ENCODE peak calls at places on chromosomes 2 and 18, in four cellular contexts. P is AG09309, K is upper lobe of right lung, L is HCT116. M is an unnamed sample.
A peak's percentile ranks its signal among the peaks of the same experiment; 100 is the strongest.

GRCh38 chr18:45777393-45777792 is 48.1 kb upstream of the SIGLEC15 start:
- DNase-seq in L (no peak), P (peak; percentile 86), K (no peak), M (peak; percentile 77)

GRCh38 chr18:63775166-63775730 is at the start of gene SERPINB7:
- DNase-seq in P (peak; percentile 71), L (peak; percentile 10), K (no peak), M (peak; percentile 78)

GRCh38 chr2:230640540-230641011 is 72.1 kb upstream of the CAB39 start:
- DNase-seq in P (peak; percentile 54), K (no peak), L (no peak), M (peak; percentile 9)

GRCh38 chr2:95023222-95023597 is 2.3 kb upstream of the MAL start:
- DNase-seq in K (no peak), P (no peak), L (peak; percentile 6), M (no peak)

GRCh38 chr2:222938327-222938726 is 77.5 kb downstream of the ACSL3 start:
- DNase-seq in L (no peak), P (no peak), K (no peak), M (no peak)

GRCh38 chr2:213261715-213262114 is 22.5 kb upstream of the SPAG16 start:
- DNase-seq in L (no peak), P (no peak), K (no peak), M (no peak)

GRCh38 chr18:79540161-79540913 is 139.3 kb upstream of the CTDP1 start:
- DNase-seq in L (no peak), P (no peak), K (no peak), M (no peak)

GRCh38 chr2:231621051-231621879 is 28.6 kb downstream of the TEX44 start:
- DNase-seq in L (peak; percentile 86), P (no peak), K (no peak), M (no peak)

GRCh38 chr2:182821172-182821571 is 45.3 kb downstream of the FRZB start:
- DNase-seq in K (no peak), P (no peak), L (no peak), M (no peak)

GRCh38 chr2:100291152-100291970 is 30.9 kb downstream of the LONRF2 start:
- DNase-seq in K (peak; percentile 88), P (peak; percentile 87), L (peak; percentile 97), M (peak; percentile 83)

GRCh38 chr2:202171246-202171833 is 67.1 kb downstream of the SUMO1 start:
- DNase-seq in L (no peak), K (no peak), P (no peak), M (no peak)

GRCh38 chr2:70340921-70341765 is 39.3 kb upstream of the FAM136A start:
- DNase-seq in P (no peak), K (no peak), L (peak; percentile 59), M (no peak)

GRCh38 chr2:236166781-236167296 is 1.3 kb downstream of the GBX2 start:
- DNase-seq in K (peak; percentile 59), P (no peak), L (no peak), M (no peak)

GRCh38 chr2:236164983-236165301 is 3.2 kb downstream of the GBX2 start:
- DNase-seq in P (no peak), L (no peak), K (peak; percentile 30), M (no peak)

GRCh38 chr2:236164201-236164982 is 3.8 kb downstream of the GBX2 start:
- DNase-seq in L (no peak), P (no peak), K (peak; percentile 62), M (no peak)

GRCh38 chr2:236166157-236166780 is 1.9 kb downstream of the GBX2 start:
- DNase-seq in P (no peak), L (no peak), K (peak; percentile 70), M (no peak)

DNA sequence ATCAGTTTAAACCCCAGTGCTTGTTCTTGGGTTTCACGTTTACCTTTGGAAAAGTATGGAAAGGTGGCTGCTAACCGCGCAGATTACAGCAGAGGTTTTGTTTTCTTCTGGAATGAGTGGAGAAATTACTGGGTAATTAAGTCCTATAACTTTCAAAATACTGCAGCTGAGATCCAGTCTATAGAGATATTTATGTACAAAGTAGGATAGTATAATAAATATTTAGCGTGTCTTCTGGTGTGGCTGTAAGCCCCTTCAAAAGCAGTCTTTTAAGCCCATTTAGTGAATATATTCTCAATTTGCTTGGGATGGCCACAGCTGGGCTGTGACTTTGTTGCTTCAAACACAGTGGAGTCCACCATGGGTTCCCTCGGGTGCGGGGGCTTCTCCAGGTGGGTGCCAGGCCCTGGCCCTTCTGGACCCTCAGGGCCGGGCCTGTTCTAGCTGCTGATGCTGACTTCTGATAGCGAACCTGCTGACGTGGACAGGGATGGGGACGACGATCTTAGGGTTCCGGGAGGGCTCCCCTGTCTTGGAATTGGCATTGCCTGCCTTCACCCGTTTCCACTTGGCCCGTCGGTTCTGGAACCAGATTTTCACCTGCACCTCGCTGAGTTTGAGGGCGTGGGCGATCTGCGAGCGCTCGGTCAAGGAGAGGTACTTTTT is 2.6 kb downstream of the GBX2 start:
- DNase-seq in K (no peak), P (no peak), L (no peak), M (no peak)
- H3K4me3 ChIP-seq in K (no peak overlapping the region), P (no peak overlapping the region), L (peak overlapping the region; percentile 51), M (no peak overlapping the region)

GRCh38 chr2:181457741-181458425 is 697 bp downstream of the ITGA4 start:
- DNase-seq in P (no peak), K (peak; percentile 71), L (no peak), M (no peak)

GRCh38 chr2:181458881-181459280 is 1.7 kb downstream of the ITGA4 start:
- DNase-seq in L (no peak), P (no peak), K (no peak), M (no peak)

GRCh38 chr2:181461056-181461630 is 4.0 kb downstream of the ITGA4 start:
- DNase-seq in K (no peak), L (no peak), P (no peak), M (no peak)

GRCh38 chr2:181462032-181462431 is 4.8 kb downstream of the ITGA4 start:
- DNase-seq in L (no peak), P (no peak), K (no peak), M (no peak)

GRCh38 chr2:181459646-181460045 is 2.5 kb downstream of the ITGA4 start:
- DNase-seq in L (no peak), P (peak; percentile 21), K (no peak), M (no peak)
- H3K4me3 ChIP-seq in L (no peak overlapping the region), P (no peak overlapping the region), K (peak overlapping the region; percentile 60), M (peak overlapping the region; percentile 87)

DNA sequence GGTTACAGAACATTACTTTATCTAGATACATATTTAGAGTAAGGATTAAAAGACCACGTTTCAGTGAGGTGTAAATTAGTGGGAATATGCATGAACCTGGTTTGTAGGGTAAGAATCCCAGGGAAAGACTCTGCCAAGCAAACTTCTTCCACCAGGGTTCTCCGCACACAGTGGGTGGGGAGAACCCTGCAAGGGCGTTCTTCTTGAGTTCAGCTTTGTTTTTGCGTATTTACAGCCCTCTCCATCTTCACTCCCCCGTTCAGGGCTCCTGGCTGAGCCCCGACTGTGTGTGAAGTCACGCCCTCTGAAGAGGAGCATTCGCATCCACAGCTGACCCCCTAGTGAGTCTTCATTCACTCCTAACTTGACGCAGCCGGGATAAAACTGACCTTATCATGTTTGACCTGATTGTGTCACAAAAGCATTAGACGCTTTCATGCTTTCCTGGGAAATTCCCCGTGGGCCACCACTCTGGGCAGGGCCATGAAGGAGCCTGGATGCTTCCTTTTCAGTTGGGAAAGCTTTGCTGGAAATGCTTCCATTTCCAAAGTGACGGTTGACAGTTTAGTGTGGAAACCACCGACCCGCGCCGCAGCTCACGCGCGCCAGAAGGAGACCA is 1.0 kb downstream of the ALKAL2 start:
- DNase-seq in L (no peak), K (no peak), P (no peak), M (no peak)
- H3K4me3 ChIP-seq in L (no peak overlapping the region), K (peak overlapping the region; percentile 59), P (no peak overlapping the region), M (peak overlapping the region; percentile 32)

GRCh38 chr2:38448692-38449405 is 71.8 kb upstream of the ATL2 start:
- DNase-seq in L (no peak), P (no peak), K (no peak), M (no peak)

GRCh38 chr2:38443021-38443541 is 66.0 kb upstream of the ATL2 start:
- DNase-seq in L (peak; percentile 19), P (no peak), K (no peak), M (no peak)

GRCh38 chr2:38444247-38444646 is 67.2 kb upstream of the ATL2 start:
- DNase-seq in K (no peak), L (peak; percentile 51), P (no peak), M (no peak)

GRCh38 chr2:38446418-38446817 is 69.3 kb upstream of the ATL2 start:
- DNase-seq in L (no peak), K (no peak), P (no peak), M (no peak)

DNA sequence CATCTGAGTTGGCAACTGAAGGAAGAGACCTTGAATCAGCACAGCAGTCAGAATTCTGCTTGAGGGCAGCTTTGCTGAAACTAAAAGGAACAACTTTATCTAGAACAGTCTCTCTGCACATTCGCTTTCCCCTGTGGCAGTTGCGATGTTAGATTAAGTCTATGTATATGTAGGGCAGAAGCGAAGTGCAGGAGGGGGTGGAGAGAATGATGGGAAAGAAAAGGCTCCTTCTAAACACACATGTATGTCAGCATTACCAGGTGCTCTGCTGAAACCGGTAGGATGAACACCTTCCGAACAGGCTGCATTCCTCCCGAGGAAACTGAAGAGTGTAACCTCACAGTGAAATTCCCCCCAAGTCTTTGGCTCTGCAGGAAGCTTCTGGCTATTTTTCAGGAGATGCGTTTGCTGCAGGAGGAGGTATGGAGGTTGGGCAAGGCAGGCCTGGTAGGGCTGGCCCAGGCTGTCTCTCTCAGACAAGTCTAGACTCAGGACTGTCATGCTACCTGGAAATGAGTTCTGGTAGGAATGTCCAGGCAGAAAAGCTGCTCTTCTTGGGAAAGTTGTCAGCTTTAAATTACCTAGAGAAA is 70.0 kb upstream of the ATL2 start:
- DNase-seq in P (no peak), K (no peak), L (no peak), M (no peak)
- H3K4me3 ChIP-seq in P (no peak overlapping the region), K (no peak overlapping the region), L (no peak overlapping the region), M (no peak overlapping the region)

GRCh38 chr2:154974041-154974440 is 275.5 kb downstream of the KCNJ3 start:
- DNase-seq in L (no peak), K (no peak), P (no peak), M (no peak)
- H3K4me3 ChIP-seq in L (no peak overlapping the region), K (no peak overlapping the region), P (no peak overlapping the region), M (no peak overlapping the region)

GRCh38 chr2:184597571-184597980 is 753 bp upstream of the ZNF804A start:
- DNase-seq in P (no peak), K (no peak), L (peak; percentile 26), M (peak; percentile 27)

GRCh38 chr2:184598313-184599053 is at the start of gene ZNF804A:
- DNase-seq in L (no peak), K (peak; percentile 75), P (no peak), M (peak; percentile 31)

GRCh38 chr2:184597996-184598312 is 375 bp upstream of the ZNF804A start:
- DNase-seq in K (no peak), L (no peak), P (no peak), M (no peak)

GRCh38 chr2:184599054-184599874 is 935 bp downstream of the ZNF804A start:
- DNase-seq in L (peak; percentile 19), P (no peak), K (no peak), M (peak; percentile 13)

DNA sequence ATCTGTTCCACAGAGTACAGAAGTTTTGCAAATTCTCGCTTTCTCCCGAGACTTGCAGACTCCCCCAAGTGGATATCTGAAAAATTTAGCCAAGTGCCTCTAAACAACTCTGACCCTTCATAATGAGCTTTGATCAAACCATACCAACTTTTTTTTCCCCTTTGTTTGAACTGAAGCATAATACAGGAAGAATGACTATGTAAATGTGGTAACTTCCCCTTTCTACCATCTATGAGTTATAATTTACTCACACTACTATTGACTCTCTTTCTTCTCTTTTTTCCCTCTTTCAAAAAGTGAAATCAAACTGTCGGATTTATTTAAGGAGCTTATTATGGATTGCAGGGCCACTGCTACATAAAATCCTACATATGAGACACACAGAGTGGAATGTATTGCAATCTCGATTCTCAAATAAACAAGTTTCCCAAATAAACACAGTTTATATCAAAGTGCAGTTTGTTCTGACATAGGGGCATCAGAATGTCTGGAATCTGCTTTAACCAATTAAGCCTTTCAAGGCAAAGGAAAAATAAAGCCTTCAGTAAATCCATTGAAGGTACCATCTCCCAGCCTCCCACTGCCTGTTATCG is 1.4 kb upstream of the ZNF804A start:
- DNase-seq in K (no peak), L (peak; percentile 27), P (peak; percentile 10), M (peak; percentile 38)
- H3K4me3 ChIP-seq in K (peak overlapping the region; percentile 50), L (peak overlapping the region; percentile 41), P (peak overlapping the region; percentile 59), M (peak overlapping the region; percentile 77)